ENCODE peak calls at places on chromosomes 16 and 17, in four cellular contexts. One of them, this sample, is unnamed.

GRCh38 chr16:70786020-70786419 is 14.9 kb downstream of the VAC14 start:
- DNase-seq in K562: no peak
- DNase-seq in HepG2: no peak
- DNase-seq in GM12878: no peak
- DNase-seq in this sample: no peak

GRCh38 chr16:50372611-50373344 is 4.0 kb upstream of the BRD7 start:
- DNase-seq in K562: no peak
- DNase-seq in HepG2: peak
- DNase-seq in GM12878: no peak
- DNase-seq in this sample: no peak

GRCh38 chr16:79482011-79482410 is 118.5 kb downstream of the MAF start:
- DNase-seq in K562: no peak
- DNase-seq in HepG2: no peak
- DNase-seq in GM12878: no peak
- DNase-seq in this sample: no peak

GRCh38 chr17:46147167-46147749 is 46.0 kb downstream of the KANSL1 start:
- DNase-seq in K562: no peak
- DNase-seq in HepG2: no peak
- DNase-seq in GM12878: no peak
- DNase-seq in this sample: no peak

GRCh38 chr17:37802712-37803416 is 58.0 kb upstream of the HNF1B start:
- DNase-seq in K562: no peak
- DNase-seq in HepG2: no peak
- DNase-seq in GM12878: no peak
- DNase-seq in this sample: no peak

GRCh38 chr17:2124391-2124790 is 69.5 kb downstream of the HIC1 start:
- DNase-seq in K562: no peak
- DNase-seq in HepG2: no peak
- DNase-seq in GM12878: no peak
- DNase-seq in this sample: no peak

GRCh38 chr16:3530371-3530914 is 29.6 kb downstream of the CLUAP1 start:
- DNase-seq in K562: no peak
- DNase-seq in HepG2: no peak
- DNase-seq in GM12878: no peak
- DNase-seq in this sample: no peak

GRCh38 chr16:14181371-14182050 is 110.4 kb downstream of the MRTFB start:
- DNase-seq in K562: no peak
- DNase-seq in HepG2: no peak
- DNase-seq in GM12878: no peak
- DNase-seq in this sample: no peak

GRCh38 chr17:2682304-2682938 is 29.1 kb downstream of the CLUH start:
- DNase-seq in K562: no peak
- DNase-seq in HepG2: no peak
- DNase-seq in GM12878: no peak
- DNase-seq in this sample: no peak

GRCh38 chr16:82514262-82514661 is 112.5 kb upstream of the CDH13 start:
- DNase-seq in K562: no peak
- DNase-seq in HepG2: no peak
- DNase-seq in GM12878: no peak
- DNase-seq in this sample: no peak

DNA sequence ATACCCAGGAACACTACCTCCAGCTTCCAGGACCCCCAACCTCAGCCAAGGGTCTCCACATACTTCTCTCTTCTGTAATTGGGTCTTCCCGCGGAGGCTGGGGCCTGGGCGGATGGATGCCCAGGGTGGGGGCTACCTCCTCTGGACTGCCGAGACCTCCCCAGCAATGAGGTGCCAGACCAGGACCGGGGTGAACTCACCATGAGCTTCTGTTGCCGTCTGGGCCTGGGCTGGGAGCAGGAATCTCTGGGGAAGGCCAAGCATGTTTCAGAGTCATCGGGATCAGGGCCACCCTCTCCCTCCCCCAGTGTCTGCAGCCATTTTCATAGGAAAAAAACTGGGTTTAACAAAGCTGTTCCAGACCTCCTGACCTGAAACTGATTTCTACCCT is 10.3 kb upstream of the BAHCC1 start:
- DNase-seq in K562: no peak
- DNase-seq in HepG2: no peak
- DNase-seq in GM12878: no peak
- DNase-seq in this sample: no peak
- TF ChIP-seq BRCA1 in K562: no peak
- TF ChIP-seq BRCA1 in HepG2: no peak
- TF ChIP-seq BRCA1 in GM12878: no peak
- TF ChIP-seq BRCA1 in this sample: no peak

GRCh38 chr17:79931517-79932309 is 92.5 kb upstream of the CBX4 start:
- DNase-seq in K562: no peak
- DNase-seq in HepG2: peak
- DNase-seq in GM12878: no peak
- DNase-seq in this sample: no peak
- TF ChIP-seq BRCA1 in K562: no peak
- TF ChIP-seq BRCA1 in HepG2: no peak
- TF ChIP-seq BRCA1 in GM12878: no peak
- TF ChIP-seq BRCA1 in this sample: no peak

DNA sequence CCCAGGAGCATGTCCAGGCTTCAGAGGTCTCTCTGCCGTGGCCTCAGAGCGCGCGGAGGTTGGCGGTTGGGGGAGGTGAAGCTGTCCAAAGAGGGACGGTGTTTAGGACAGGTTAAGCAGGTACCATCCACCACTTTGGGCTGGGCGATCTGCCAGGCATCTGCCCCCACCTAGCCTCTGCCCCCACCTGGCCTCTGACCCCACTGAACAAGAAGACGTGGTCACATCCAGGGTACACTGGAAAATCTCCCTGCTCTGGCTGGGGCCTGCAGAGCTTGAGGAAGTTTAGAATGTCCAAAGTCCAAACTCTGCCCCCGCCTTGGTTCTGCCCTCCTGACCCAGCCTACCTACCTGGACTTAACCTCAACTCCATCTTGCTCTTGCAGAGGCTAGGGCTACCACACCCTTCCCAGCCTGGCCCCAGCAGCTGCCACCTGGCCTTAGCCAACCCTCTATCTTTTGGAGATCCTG is 1.6 kb downstream of the ITGA3 start:
- DNase-seq in K562: no peak
- DNase-seq in HepG2: no peak
- DNase-seq in GM12878: no peak
- DNase-seq in this sample: no peak
- TF ChIP-seq BRCA1 in K562: no peak
- TF ChIP-seq BRCA1 in HepG2: no peak
- TF ChIP-seq BRCA1 in GM12878: no peak
- TF ChIP-seq BRCA1 in this sample: no peak

GRCh38 chr16:52498640-52499039 is 48.3 kb downstream of the TOX3 start:
- DNase-seq in K562: no peak
- DNase-seq in HepG2: no peak
- DNase-seq in GM12878: no peak
- DNase-seq in this sample: no peak

GRCh38 chr16:52497067-52497816 is 49.7 kb downstream of the TOX3 start:
- DNase-seq in K562: no peak
- DNase-seq in HepG2: peak
- DNase-seq in GM12878: no peak
- DNase-seq in this sample: no peak

GRCh38 chr16:52499061-52499460 is 47.9 kb downstream of the TOX3 start:
- DNase-seq in K562: no peak
- DNase-seq in HepG2: no peak
- DNase-seq in GM12878: no peak
- DNase-seq in this sample: no peak

GRCh38 chr16:52500963-52501362 is 46.0 kb downstream of the TOX3 start:
- DNase-seq in K562: no peak
- DNase-seq in HepG2: no peak
- DNase-seq in GM12878: no peak
- DNase-seq in this sample: no peak

GRCh38 chr16:52501746-52502145 is 45.2 kb downstream of the TOX3 start:
- DNase-seq in K562: no peak
- DNase-seq in HepG2: no peak
- DNase-seq in GM12878: no peak
- DNase-seq in this sample: no peak
- TF ChIP-seq BRCA1 in K562: no peak
- TF ChIP-seq BRCA1 in HepG2: no peak
- TF ChIP-seq BRCA1 in GM12878: no peak
- TF ChIP-seq BRCA1 in this sample: no peak

DNA sequence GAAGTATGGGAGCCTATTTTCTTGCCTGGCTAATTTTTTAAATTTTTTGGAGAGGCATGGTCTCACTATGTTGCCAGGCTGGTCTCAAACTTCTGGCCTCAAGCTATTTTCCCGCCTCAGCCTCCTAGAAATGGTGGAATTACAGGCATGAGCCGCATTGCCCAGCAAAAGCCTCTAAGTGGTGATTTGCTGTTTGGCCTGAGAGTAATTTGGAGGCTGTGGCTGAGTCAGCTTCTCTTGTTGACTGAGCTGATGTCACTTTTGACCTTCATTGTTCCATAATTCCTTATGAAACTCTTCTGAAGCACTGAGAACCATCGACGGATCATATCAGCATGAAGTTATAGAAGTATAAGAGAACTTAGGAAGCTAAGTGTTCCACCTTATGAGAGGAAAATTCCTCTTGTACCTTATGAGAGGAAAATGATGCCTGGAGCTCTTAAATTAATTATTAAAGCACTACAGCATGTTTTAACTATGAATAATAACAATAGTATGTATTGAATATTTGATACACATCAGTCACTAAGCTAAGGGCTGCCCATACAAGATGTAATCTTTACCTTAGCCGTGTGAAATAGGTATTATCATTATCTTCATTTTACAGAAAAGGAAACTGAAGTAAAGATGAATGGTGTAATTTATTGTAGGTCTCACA is 220.8 kb upstream of the MON1B start:
- DNase-seq in K562: no peak
- DNase-seq in HepG2: no peak
- DNase-seq in GM12878: no peak
- DNase-seq in this sample: no peak
- TF ChIP-seq BRCA1 in K562: no peak
- TF ChIP-seq BRCA1 in HepG2: no peak
- TF ChIP-seq BRCA1 in GM12878: no peak
- TF ChIP-seq BRCA1 in this sample: no peak

GRCh38 chr16:75254359-75254837 is 3.0 kb upstream of the BCAR1 start:
- DNase-seq in K562: no peak
- DNase-seq in HepG2: no peak
- DNase-seq in GM12878: no peak
- DNase-seq in this sample: no peak
- TF ChIP-seq BRCA1 in K562: no peak
- TF ChIP-seq BRCA1 in HepG2: no peak
- TF ChIP-seq BRCA1 in GM12878: no peak
- TF ChIP-seq BRCA1 in this sample: no peak

GRCh38 chr16:88855736-88856121 is 1.0 kb downstream of the GALNS start:
- DNase-seq in K562: no peak
- DNase-seq in HepG2: no peak
- DNase-seq in GM12878: no peak
- DNase-seq in this sample: no peak

GRCh38 chr16:88856122-88856827 is 472 bp downstream of the GALNS start:
- DNase-seq in K562: no peak
- DNase-seq in HepG2: no peak
- DNase-seq in GM12878: no peak
- DNase-seq in this sample: peak

GRCh38 chr16:88856828-88857727 is at the start of the genes GALNS and TRAPPC2L:
- DNase-seq in K562: peak
- DNase-seq in HepG2: peak
- DNase-seq in GM12878: peak
- DNase-seq in this sample: peak

GRCh38 chr16:88859381-88860091 is 2.6 kb downstream of the TRAPPC2L start:
- DNase-seq in K562: no peak
- DNase-seq in HepG2: no peak
- DNase-seq in GM12878: no peak
- DNase-seq in this sample: no peak

DNA sequence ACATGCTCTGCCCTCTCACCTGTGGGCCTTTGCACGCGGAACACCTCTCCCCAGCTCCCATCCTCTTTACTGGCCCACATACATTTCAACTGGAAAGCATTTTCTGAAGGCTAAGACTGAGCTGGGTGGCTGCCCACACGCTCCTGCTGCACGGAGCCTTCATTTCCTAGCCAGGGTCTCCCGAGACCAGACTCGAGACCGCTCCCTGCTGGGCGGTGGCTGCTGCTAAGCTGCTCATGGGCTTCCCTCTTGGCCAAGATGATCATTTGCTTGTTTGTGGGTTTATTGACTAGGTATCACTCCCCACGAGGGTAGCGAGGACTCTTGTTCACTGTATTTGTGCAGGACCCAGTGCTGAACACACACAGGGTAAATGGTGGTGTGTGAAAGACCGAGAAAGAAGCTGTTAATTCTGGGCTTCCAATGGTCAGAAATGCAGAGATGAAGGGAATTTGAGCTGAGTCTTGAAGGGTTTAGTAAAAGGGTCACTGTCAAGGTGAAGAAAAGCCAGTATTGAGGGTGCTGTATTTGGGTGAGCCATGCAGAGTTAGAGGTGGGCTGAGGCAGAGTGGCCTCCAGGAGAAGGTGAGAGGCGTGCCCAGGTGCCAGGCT is 907 bp downstream of the TRAPPC2L start:
- DNase-seq in K562: peak
- DNase-seq in HepG2: peak
- DNase-seq in GM12878: no peak
- DNase-seq in this sample: peak
- TF ChIP-seq BRCA1 in K562: no peak
- TF ChIP-seq BRCA1 in HepG2: no peak
- TF ChIP-seq BRCA1 in GM12878: no peak
- TF ChIP-seq BRCA1 in this sample: no peak

GRCh38 chr17:48125829-48126612 is 18.5 kb downstream of the SNX11 start:
- DNase-seq in K562: no peak
- DNase-seq in HepG2: no peak
- DNase-seq in GM12878: no peak
- DNase-seq in this sample: no peak
- TF ChIP-seq BRCA1 in K562: no peak
- TF ChIP-seq BRCA1 in HepG2: no peak
- TF ChIP-seq BRCA1 in GM12878: no peak
- TF ChIP-seq BRCA1 in this sample: no peak

GRCh38 chr17:8961861-8962260 is 3.6 kb downstream of the PIK3R5 start:
- DNase-seq in K562: no peak
- DNase-seq in HepG2: no peak
- DNase-seq in GM12878: no peak
- DNase-seq in this sample: no peak

GRCh38 chr17:8964801-8965393 is 610 bp downstream of the PIK3R5 start:
- DNase-seq in K562: no peak
- DNase-seq in HepG2: no peak
- DNase-seq in GM12878: no peak
- DNase-seq in this sample: no peak

GRCh38 chr17:8965394-8966168 is at the start of gene PIK3R5:
- DNase-seq in K562: peak
- DNase-seq in HepG2: no peak
- DNase-seq in GM12878: no peak
- DNase-seq in this sample: peak

GRCh38 chr17:8963017-8963416 is 2.5 kb downstream of the PIK3R5 start:
- DNase-seq in K562: no peak
- DNase-seq in HepG2: no peak
- DNase-seq in GM12878: no peak
- DNase-seq in this sample: no peak

DNA sequence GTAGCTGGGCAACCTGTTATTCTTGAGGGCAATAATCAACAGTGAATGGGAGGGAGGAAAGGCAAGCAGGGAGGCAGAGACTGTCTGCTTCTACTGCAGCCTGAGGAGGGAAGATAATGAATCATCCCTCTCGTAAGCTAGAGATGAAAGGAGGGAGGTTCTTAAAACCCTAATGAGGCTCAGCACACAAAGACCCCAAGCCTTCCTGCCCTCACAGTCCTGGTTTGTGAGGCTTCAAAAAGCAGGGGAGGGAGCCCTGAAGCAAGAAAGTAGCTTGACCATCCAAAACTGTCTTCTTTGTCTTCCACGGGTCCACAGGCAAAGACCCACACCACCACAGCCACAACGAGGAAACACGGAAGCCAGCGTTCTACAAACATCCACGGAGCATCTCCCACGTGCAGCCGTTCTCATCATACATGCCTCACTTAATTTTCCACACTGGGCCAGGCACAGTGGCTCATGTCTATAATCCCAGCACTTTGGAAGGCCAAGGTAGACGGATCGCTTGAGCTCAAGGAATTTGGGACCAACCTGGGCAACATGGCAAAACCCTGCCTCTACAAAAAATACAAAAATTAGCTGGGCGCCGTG is 1.7 kb downstream of the PIK3R5 start:
- DNase-seq in K562: no peak
- DNase-seq in HepG2: no peak
- DNase-seq in GM12878: no peak
- DNase-seq in this sample: no peak
- TF ChIP-seq BRCA1 in K562: no peak
- TF ChIP-seq BRCA1 in HepG2: no peak
- TF ChIP-seq BRCA1 in GM12878: no peak
- TF ChIP-seq BRCA1 in this sample: no peak